ENCODE peak calls at places on chromosomes 11 and 22, in six cellular contexts. C, X, K, D, G and P are unnamed samples.

GRCh38 chr22:21032843-21033688 is 705 bp upstream of the SLC7A4 start:
- DNase-seq in C (no peak), X (no peak), K (no peak), D (no peak), G (no peak), P (no peak)

GRCh38 chr11:59765068-59765770 is 10.0 kb downstream of the STX3 start:
- DNase-seq in C (no peak), X (no peak), K (no peak), D (no peak), G (no peak), P (no peak)

GRCh38 chr11:41826129-41826528 is 366.7 kb upstream of the LRRC4C start:
- DNase-seq in C (no peak), X (no peak), K (no peak), D (no peak), G (no peak), P (no peak)

GRCh38 chr11:23585700-23586099 is 725.4 kb upstream of the CCDC179 start:
- DNase-seq in C (no peak), X (no peak), K (no peak), D (no peak), G (no peak), P (no peak)

GRCh38 chr11:808427-809286 is 1.1 kb upstream of the RPLP2 start:
- DNase-seq in C (no peak), X (peak; percentile 29), K (no peak), D (no peak), G (peak; percentile 96), P (no peak)

GRCh38 chr11:45573728-45574127 is 91.7 kb downstream of the CHST1 start:
- DNase-seq in C (no peak), X (no peak), K (no peak), D (no peak), G (no peak), P (no peak)

GRCh38 chr22:50190182-50190951 is 4.7 kb downstream of the TRABD start:
- DNase-seq in C (peak; percentile 92), X (peak; percentile 72), K (peak; percentile 50), D (peak; percentile 85), G (peak; percentile 86), P (peak; percentile 94)

GRCh38 chr11:94731921-94732601 is 36.1 kb upstream of the AMOTL1 start:
- DNase-seq in C (no peak), X (no peak), K (peak; percentile 76), D (peak; percentile 46), G (peak; percentile 41), P (no peak)

GRCh38 chr22:40220316-40221054 is 42.8 kb downstream of the TNRC6B start:
- DNase-seq in C (no peak), X (no peak), K (peak; percentile 51), D (no peak), G (no peak), P (no peak)

GRCh38 chr22:31628362-31628761 is 33.7 kb downstream of the PISD start:
- DNase-seq in C (no peak), X (no peak), K (no peak), D (no peak), G (no peak), P (peak; percentile 4)

GRCh38 chr11:75554258-75555022 is 7.6 kb upstream of the SERPINH1 start:
- DNase-seq in C (peak; percentile 98), X (no peak), K (peak; percentile 100), D (peak; percentile 91), G (peak; percentile 93), P (peak; percentile 79)

GRCh38 chr11:48109046-48109666 is 107.5 kb upstream of the OR4B1 start:
- DNase-seq in C (no peak), X (no peak), K (peak; percentile 71), D (no peak), G (no peak), P (no peak)

GRCh38 chr11:71446942-71447688 is 1.1 kb downstream of the DHCR7 start:
- DNase-seq in C (no peak), X (no peak), K (peak; percentile 85), D (peak; percentile 60), G (no peak), P (no peak)

DNA sequence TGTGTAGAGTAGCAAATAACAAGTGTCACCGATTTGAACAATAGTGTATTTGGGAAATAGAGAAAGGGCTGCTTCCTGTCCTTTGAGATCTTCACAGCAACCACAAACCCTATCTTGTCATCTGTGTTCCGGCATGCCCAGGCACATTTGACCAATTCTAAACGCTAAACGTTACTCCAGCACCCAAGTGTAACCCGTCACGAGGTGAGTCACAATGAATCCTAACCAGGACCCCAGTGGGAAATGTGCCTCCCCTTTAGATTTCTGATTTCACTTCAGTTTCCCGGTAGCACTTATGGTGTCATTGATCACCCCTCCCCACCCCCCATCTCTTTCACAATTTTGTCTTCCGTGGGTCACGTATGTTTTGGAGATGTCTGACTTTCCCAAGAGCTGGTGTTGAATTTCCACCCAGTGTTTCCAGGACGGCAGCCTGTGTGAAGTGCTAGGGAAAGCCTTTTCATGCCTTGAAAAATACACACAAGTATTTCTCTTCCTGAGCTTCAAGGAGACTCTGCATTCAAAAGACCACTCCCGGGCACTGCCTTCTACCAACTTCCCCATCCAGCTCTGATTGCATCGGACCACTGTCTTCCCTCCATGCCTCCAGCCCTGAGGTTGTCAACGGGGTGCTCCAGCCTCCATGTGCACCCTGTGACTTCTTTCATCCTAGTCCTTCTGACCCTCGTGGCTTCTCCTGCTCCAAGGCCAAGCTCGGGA is 10.5 kb upstream of the C11orf24 start:
- DNase-seq in C (no peak), X (no peak), K (no peak), D (no peak), G (no peak), P (peak; percentile 39)
- H3K27ac ChIP-seq in C (no peak overlapping the region), X (no peak overlapping the region), K (no peak overlapping the region), D (no peak overlapping the region), G (no peak overlapping the region), P (no peak overlapping the region)

DNA sequence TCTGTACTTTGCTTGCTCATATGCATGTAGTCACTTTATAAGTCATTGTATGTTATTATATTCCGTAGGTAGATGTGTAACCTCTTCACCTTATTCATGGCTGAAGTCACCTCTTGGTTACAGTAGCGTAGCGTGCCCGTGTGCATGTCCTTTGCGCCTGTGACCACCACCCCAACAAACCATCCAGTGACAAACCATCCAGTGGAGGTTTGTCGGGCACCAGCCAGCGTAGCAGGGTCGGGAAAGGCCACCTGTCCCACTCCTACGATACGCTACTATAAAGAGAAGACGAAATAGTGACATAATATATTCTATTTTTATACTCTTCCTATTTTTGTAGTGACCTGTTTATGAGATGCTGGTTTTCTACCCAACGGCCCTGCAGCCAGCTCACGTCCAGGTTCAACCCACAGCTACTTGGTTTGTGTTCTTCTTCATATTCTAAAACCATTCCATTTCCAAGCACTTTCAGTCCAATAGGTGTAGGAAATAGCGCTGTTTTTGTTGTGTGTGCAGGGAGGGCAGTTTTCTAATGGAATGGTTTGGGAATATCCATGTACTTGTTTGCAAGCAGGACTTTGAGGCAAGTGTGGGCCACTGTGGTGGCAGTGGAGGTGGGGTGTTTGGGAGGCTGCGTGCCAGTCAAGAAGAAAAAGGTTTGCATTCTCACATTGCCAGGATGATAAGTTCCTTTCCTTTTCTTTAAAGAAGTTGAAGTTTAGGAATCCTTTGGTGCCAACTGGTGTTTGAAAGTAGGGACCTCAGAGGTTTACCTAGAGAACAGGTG is 11.1 kb downstream of the CCND1 start:
- DNase-seq in C (no peak), X (no peak), K (no peak), D (no peak), G (peak; percentile 18), P (peak; percentile 28)
- H3K36me3 ChIP-seq in C (peaks cover 68% of the 10 kb centered on the region), X (no peaks in the 10 kb centered on the region), K (peaks cover 4% of the 10 kb centered on the region), D (peaks cover 56% of the 10 kb centered on the region), G (peaks cover 21% of the 10 kb centered on the region), P (peaks cover 74% of the 10 kb centered on the region)

DNA sequence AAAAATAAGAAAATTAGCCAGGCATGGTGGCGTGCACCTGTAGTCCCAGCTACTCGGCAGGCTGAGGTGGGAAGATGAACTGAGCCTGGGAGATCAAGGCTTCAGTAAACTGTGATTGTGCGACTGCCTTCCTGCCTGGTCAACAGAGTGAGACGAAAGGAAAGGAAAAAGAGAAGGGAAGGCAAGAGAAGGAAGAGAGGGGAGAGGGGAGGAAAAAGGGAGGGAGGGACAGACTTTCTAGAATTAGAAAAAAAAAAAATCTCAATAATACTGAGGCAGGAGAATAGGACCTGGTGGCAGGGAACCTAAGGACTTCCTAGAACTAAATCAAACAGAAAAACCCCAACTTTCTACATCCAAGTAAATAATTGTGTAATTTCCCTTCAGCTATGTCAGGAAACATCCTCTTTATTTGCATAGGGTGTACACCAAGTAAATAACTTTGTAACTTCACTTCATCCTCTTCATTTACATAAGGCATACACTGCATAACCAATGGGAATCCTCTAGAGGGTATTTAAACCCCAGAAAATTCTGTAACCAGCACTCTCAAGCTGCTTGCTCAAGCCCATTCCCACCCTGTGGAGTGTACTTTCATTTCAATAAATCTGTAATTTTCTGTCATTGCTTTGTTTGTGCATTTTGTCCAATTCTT is 8.7 kb downstream of the SBF2 start:
- DNase-seq in C (no peak), X (no peak), K (no peak), D (no peak), G (no peak), P (no peak)
- H3K27ac ChIP-seq in C (no peak overlapping the region), X (no peak overlapping the region), K (no peak overlapping the region), D (no peak overlapping the region), G (no peak overlapping the region), P (no peak overlapping the region)

DNA sequence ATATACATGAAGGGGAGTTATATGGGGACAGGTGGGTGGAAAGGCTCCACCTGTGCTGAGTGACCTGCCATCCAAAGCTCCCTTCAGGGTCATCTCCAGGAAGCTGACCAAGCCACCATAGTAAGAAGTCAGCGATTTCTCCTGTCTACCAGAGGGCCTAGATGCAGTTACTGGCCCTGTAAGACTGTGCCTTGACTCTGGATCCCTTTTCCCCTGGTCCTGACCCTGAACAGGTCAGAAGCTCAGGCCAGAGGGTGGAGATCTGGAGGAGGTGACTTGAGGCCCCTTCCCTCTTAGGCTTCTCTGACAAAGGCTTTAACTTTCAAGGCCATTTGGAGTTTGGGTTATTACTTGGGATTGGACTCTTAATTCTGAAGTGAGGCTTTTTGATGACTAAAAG is 69.7 kb downstream of the GDPD4 start:
- DNase-seq in C (no peak), X (no peak), K (no peak), D (no peak), G (no peak), P (no peak)
- H3K36me3 ChIP-seq in C (no peaks in the 10 kb centered on the region), X (no peaks in the 10 kb centered on the region), K (no peaks in the 10 kb centered on the region), D (no peaks in the 10 kb centered on the region), G (no peaks in the 10 kb centered on the region), P (no peaks in the 10 kb centered on the region)

GRCh38 chr22:19893363-19893762 is 38.7 kb upstream of the GNB1L start:
- DNase-seq in C (no peak), X (no peak), K (no peak), D (no peak), G (no peak), P (no peak)
- H3K27ac ChIP-seq in C (no peak overlapping the region), X (no peak overlapping the region), K (no peak overlapping the region), D (no peak overlapping the region), G (no peak overlapping the region), P (no peak overlapping the region)

DNA sequence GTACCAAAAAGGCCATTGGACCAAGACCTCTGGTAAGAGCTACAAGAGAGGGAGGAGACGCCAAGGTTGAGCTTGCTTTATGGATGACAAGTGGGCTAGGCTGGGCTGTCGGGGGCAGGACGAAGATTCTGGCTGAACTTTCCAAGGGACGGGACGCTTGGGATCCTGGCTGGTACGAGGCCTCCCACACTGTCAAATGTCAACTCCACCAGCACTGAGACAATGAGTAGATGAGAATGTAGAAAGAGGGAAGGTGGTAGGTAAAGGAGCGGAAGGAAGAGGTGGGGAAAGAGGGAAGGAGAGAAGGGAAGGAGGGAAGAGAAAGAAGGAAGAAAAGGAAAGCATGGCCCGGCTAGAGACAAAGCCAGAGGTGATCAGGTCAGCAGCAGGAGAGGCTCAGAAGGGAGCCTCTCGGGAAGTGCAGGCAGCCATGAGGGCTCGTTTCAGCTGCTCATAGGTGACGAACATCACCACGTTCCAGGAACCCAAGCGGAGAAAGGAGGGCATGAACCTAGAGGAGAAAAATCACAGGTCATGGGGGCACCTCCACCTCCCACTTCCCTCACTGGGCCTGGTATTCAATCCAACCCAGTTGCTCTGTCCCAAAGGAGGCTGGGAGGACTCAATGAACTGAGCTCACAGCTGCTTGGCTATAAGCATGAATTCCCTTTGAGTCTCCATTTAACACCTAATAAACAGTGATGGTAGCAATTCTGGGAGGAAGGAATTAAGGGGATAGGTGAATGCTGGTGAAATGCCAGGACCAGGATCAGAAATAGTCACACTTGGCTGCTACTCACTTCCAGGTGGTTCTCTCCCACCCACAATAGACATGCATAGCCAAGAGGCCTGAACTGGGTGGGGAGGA is 7.8 kb downstream of the UCP2 start:
- DNase-seq in C (no peak), X (no peak), K (no peak), D (no peak), G (peak; percentile 6), P (no peak)
- H3K36me3 ChIP-seq in C (peaks cover 15% of the 10 kb centered on the region), X (peaks cover 52% of the 10 kb centered on the region), K (peaks cover 7% of the 10 kb centered on the region), D (peaks cover 37% of the 10 kb centered on the region), G (peaks cover 55% of the 10 kb centered on the region), P (peaks cover 46% of the 10 kb centered on the region)